ENCODE peak calls at places on chromosomes 7 and 10, in six cellular contexts. R is iPS-NIHi11; U is CD8-positive, alpha-beta memory T cell; E is neural progenitor cell; H is NCI-H446 treated with DMSO at 0.1 percent for 48 hours; Q is fibroblast of lung. A is an unnamed sample.

GRCh38 chr7:142334236-142334635 is 76.4 kb upstream of the PRSS58 start:
- DNase-seq in Q (no peak), H (no peak), E (no peak), U (no peak), R (no peak), A (no peak)

GRCh38 chr7:118969370-118969769 is 744.9 kb downstream of the ANKRD7 start:
- DNase-seq in R (no peak), H (no peak), U (no peak), Q (no peak), E (no peak), A (no peak)

GRCh38 chr10:89470628-89471027 is 56.3 kb downstream of the IFIT5 start:
- DNase-seq in U (no peak), E (no peak), H (no peak), Q (no peak), R (no peak), A (no peak)

GRCh38 chr10:122765412-122765811 is 65.8 kb upstream of the C10orf120 start:
- DNase-seq in U (no peak), R (no peak), H (no peak), E (no peak), Q (no peak), A (no peak)

GRCh38 chr7:120742370-120742769 is 115.6 kb downstream of the TSPAN12 start:
- DNase-seq in E (peak; percentile 83), U (no peak), Q (no peak), H (peak; percentile 51), R (peak; percentile 43), A (no peak)

GRCh38 chr10:48659790-48660189 is 24.9 kb upstream of the WDFY4 start:
- DNase-seq in H (no peak), Q (peak; percentile 19), U (no peak), E (peak; percentile 30), R (no peak), A (peak; percentile 75)

GRCh38 chr7:1455241-1455939 is 3.9 kb downstream of the MICALL2 start:
- DNase-seq in R (peak; percentile 74), U (no peak), H (no peak), Q (no peak), E (no peak), A (no peak)

GRCh38 chr7:151925446-151926335 is 30.6 kb upstream of the GALNTL5 start:
- DNase-seq in H (peak; percentile 89), E (no peak), R (no peak), Q (no peak), U (no peak), A (peak; percentile 36)

GRCh38 chr10:79145517-79146470 is 77.0 kb downstream of the ZMIZ1 start:
- DNase-seq in H (no peak), Q (no peak), E (no peak), R (no peak), U (no peak), A (no peak)

GRCh38 chr7:2719007-2719406 is 31.0 kb downstream of the AMZ1 start:
- DNase-seq in Q (no peak), U (peak; percentile 42), R (peak; percentile 93), H (no peak), E (peak; percentile 62), A (no peak)

GRCh38 chr7:157499121-157499834 is 162.5 kb downstream of the DNAJB6 start:
- DNase-seq in R (no peak), Q (no peak), E (no peak), H (no peak), U (no peak), A (no peak)

GRCh38 chr7:88090233-88090632 is 129.6 kb downstream of the SRI start:
- DNase-seq in U (no peak), R (no peak), H (no peak), E (no peak), Q (no peak), A (no peak)

GRCh38 chr10:128180843-128181242 is 54.6 kb upstream of the MKI67 start:
- DNase-seq in U (no peak), E (no peak), Q (no peak), H (no peak), R (no peak), A (no peak)

GRCh38 chr7:87414400-87415188 is 60.9 kb downstream of the ABCB4 start:
- DNase-seq in H (no peak), U (no peak), R (no peak), E (no peak), Q (peak; percentile 34), A (no peak)

GRCh38 chr7:117035463-117035862 is 82.2 kb downstream of the ST7 start:
- DNase-seq in E (no peak), Q (no peak), H (no peak), R (no peak), U (no peak), A (no peak)

GRCh38 chr7:138891446-138891810 is 89.8 kb downstream of the KIAA1549 start:
- DNase-seq in E (no peak), H (no peak), R (no peak), U (no peak), Q (peak; percentile 56), A (no peak)

GRCh38 chr7:16989883-16990413 is 108.2 kb upstream of the AGR3 start:
- DNase-seq in Q (peak; percentile 97), U (no peak), R (no peak), H (peak; percentile 30), E (no peak), A (no peak)

GRCh38 chr7:132780822-132781221 is 204.6 kb upstream of the PLXNA4 start:
- DNase-seq in Q (no peak), E (no peak), H (no peak), R (no peak), U (no peak), A (no peak)

GRCh38 chr10:123563994-123564393 is 102.2 kb upstream of the GPR26 start:
- DNase-seq in U (no peak), R (no peak), Q (no peak), E (no peak), H (no peak), A (no peak)

GRCh38 chr10:122286872-122287271 is 15.8 kb downstream of the BTBD16 start:
- DNase-seq in Q (peak; percentile 68), H (peak; percentile 54), R (peak; percentile 65), E (peak; percentile 44), U (no peak), A (peak; percentile 32)

GRCh38 chr7:126486806-126487205 is 765.9 kb downstream of the GRM8 start:
- DNase-seq in R (no peak), U (no peak), H (no peak), E (no peak), Q (no peak), A (no peak)

GRCh38 chr10:124035928-124036558 is 57.4 kb downstream of the CHST15 start:
- DNase-seq in U (no peak), Q (no peak), R (no peak), E (no peak), H (no peak), A (no peak)

GRCh38 chr7:131322046-131322445 is 5.6 kb upstream of the MKLN1 start:
- DNase-seq in Q (no peak), E (no peak), U (no peak), R (no peak), H (no peak), A (no peak)

GRCh38 chr10:45518741-45519140 is 144.7 kb downstream of the ALOX5 start:
- DNase-seq in U (no peak), R (no peak), Q (no peak), H (no peak), E (no peak), A (no peak)

GRCh38 chr10:689433-690226 is at the start of gene DIP2C:
- DNase-seq in Q (peak; percentile 76), R (peak; percentile 99), H (peak; percentile 19), U (no peak), E (peak; percentile 94), A (peak; percentile 75)

GRCh38 chr7:45579386-45579785 is 5.2 kb downstream of the ADCY1 start:
- DNase-seq in U (no peak), H (no peak), R (no peak), E (no peak), Q (no peak), A (no peak)

GRCh38 chr10:97425964-97426775 is at the start of gene PGAM1:
- DNase-seq in U (peak; percentile 93), E (peak; percentile 97), H (peak; percentile 81), R (peak; percentile 99), Q (peak; percentile 96), A (peak; percentile 96)